ENCODE peak calls at places on chromosomes 11 and 22, in seven cellular contexts. A, L, F, J, H, U and W are unnamed samples. For H3K4me1, the result is how much of the 10 kb centered on the place peaks cover.

GRCh38 chr22:23270212-23270733 is 90.0 kb downstream of the BCR start:
- DNase-seq in A (no peak), L (no peak), F (no peak), J (no peak), H (no peak), U (no peak), W (no peak)

GRCh38 chr11:26149585-26149984 is 182.3 kb upstream of the ANO3 start:
- DNase-seq in A (no peak), L (peak), F (no peak), J (no peak), H (no peak), U (no peak), W (peak)

GRCh38 chr22:48588881-48589450 is 1238.7 kb downstream of the BRD1 start:
- DNase-seq in A (no peak), L (no peak), F (no peak), J (no peak), H (no peak), U (no peak), W (peak)

GRCh38 chr11:10314199-10315072 is 9.6 kb downstream of the ADM start:
- DNase-seq in A (no peak), L (no peak), F (no peak), J (no peak), H (no peak), U (no peak), W (peak)

GRCh38 chr11:130738618-130739017 is 177.7 kb downstream of the SNX19 start:
- DNase-seq in A (no peak), L (no peak), F (no peak), J (peak), H (no peak), U (no peak), W (no peak)

GRCh38 chr11:108403072-108403471 is 64.3 kb downstream of the C11orf65 start:
- DNase-seq in A (no peak), L (no peak), F (no peak), J (no peak), H (no peak), U (no peak), W (no peak)

GRCh38 chr22:42716221-42716620 is 4.4 kb downstream of the A4GALT start:
- DNase-seq in A (no peak), L (no peak), F (no peak), J (no peak), H (no peak), U (no peak), W (no peak)

GRCh38 chr22:17742528-17742902 is 31.8 kb downstream of the BID start:
- DNase-seq in A (peak), L (peak), F (peak), J (peak), H (peak), U (peak), W (peak)

GRCh38 chr11:28822596-28822995 is 714.4 kb downstream of the METTL15 start:
- DNase-seq in A (no peak), L (no peak), F (no peak), J (no peak), H (no peak), U (no peak), W (no peak)

GRCh38 chr11:11909727-11910126 is 68.0 kb downstream of the USP47 start:
- DNase-seq in A (no peak), L (no peak), F (no peak), J (peak), H (no peak), U (no peak), W (no peak)

GRCh38 chr11:118574636-118575035 is 2.4 kb downstream of the ARCN1 start:
- DNase-seq in A (no peak), L (no peak), F (no peak), J (no peak), H (no peak), U (no peak), W (no peak)

GRCh38 chr22:39426380-39427043 is 26.9 kb downstream of the TAB1 start:
- DNase-seq in A (no peak), L (no peak), F (no peak), J (no peak), H (no peak), U (peak), W (no peak)

GRCh38 chr22:32897400-32897799 is 95.9 kb downstream of the TIMP3 start:
- DNase-seq in A (no peak), L (no peak), F (no peak), J (peak), H (no peak), U (no peak), W (no peak)

GRCh38 chr11:41461057-41461681 is 1.7 kb upstream of the LRRC4C start:
- DNase-seq in A (peak), L (no peak), F (no peak), J (no peak), H (no peak), U (no peak), W (no peak)

GRCh38 chr11:105891685-105892084 is 130.4 kb downstream of the MSANTD4 start:
- DNase-seq in A (no peak), L (no peak), F (no peak), J (no peak), H (no peak), U (no peak), W (no peak)
- H3K4me3 ChIP-seq in A (no peak), L (no peak), F (no peak), J (no peak), H (no peak), U (no peak), W (no peak)

GRCh38 chr11:128518493-128519207 is 68.7 kb downstream of the ETS1 start:
- DNase-seq in A (no peak), L (no peak), F (no peak), J (no peak), H (no peak), U (no peak), W (no peak)
- H3K4me1 ChIP-seq in A (half or more), L (under half), F (under half), J (half or more), H (half or more), U (under half), W (under half)

GRCh38 chr11:75240381-75241035 is at the start of gene TPBGL:
- DNase-seq in A (no peak), L (peak), F (peak), J (no peak), H (peak), U (peak), W (no peak)
- H3K4me3 ChIP-seq in A (peak), L (peak), F (peak), J (peak), H (peak), U (peak), W (no peak)

GRCh38 chr11:34084637-34085036 is 20.8 kb upstream of the NAT10 start:
- DNase-seq in A (no peak), L (no peak), F (no peak), J (no peak), H (no peak), U (no peak), W (no peak)
- H3K4me1 ChIP-seq in A (under half), L (under half), F (under half), J (under half), H (under half), U (under half), W (under half)

DNA sequence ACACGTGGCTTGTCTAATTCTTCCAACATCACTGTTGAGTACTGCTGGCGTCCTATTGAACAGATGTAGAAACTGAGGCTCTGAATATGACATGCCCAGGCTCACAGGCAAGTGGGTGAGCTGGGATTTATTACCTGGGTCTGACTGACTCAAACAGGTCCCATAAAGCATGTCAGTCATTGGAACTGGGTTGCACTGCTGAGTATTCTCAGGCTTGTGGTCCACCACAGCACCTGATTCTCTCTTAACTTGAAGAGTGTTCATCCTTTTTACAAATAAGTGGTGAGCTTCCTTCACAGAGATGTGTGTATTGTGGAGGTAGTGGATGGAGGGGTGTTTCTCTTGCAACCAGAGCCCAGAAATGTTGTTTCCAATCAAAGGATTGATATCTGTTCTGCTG is 44.5 kb downstream of the SC5D start:
- DNase-seq in A (no peak), L (no peak), F (no peak), J (no peak), H (no peak), U (no peak), W (no peak)
- H3K4me3 ChIP-seq in A (no peak), L (no peak), F (no peak), J (no peak), H (no peak), U (no peak), W (no peak)

DNA sequence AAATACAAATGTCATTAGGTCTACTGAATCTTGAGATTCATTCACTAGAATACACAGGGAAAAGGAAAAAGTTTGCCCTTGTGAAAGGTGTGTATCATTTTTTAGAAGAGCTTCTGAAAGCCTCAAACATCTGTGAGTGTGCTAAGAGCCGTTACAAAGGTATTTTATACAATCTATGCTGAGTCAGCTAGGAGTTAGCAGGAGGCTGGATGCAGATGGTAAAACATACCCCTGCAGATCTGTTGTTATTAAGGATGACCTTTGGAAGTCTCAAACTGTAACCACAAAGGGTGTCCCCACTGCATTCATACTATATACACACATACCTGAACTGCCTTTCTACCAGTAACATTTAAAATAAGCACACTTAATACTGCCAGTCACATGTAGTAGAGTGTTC is 8.3 kb upstream of the C11orf91 start:
- DNase-seq in A (no peak), L (no peak), F (no peak), J (no peak), H (no peak), U (no peak), W (no peak)
- H3K4me1 ChIP-seq in A (half or more), L (under half), F (under half), J (under half), H (under half), U (under half), W (under half)